ENCODE peak calls at places on chromosome 18, in four cellular contexts. One of them, this sample, is unnamed. For H3K9me3, the result is how much of the 10 kb centered on the place peaks cover.

GRCh38 chr18:69992776-69993175 is 45.1 kb upstream of the CD226 start:
- DNase-seq in lower lobe of right lung: no peak
- DNase-seq in ovary: no peak
- DNase-seq in fibroblast of lung: peak
- DNase-seq in this sample: no peak

GRCh38 chr18:50614838-50615237 is 55.0 kb downstream of the MAPK4 start:
- DNase-seq in fibroblast of lung: no peak
- DNase-seq in ovary: no peak
- DNase-seq in lower lobe of right lung: no peak
- DNase-seq in this sample: no peak

GRCh38 chr18:5073026-5073944 is 123.8 kb downstream of the AKAIN1 start:
- DNase-seq in lower lobe of right lung: no peak
- DNase-seq in fibroblast of lung: peak
- DNase-seq in ovary: no peak
- DNase-seq in this sample: peak

GRCh38 chr18:65592419-65592818 is 158.4 kb upstream of the CDH7 start:
- DNase-seq in fibroblast of lung: no peak
- DNase-seq in ovary: no peak
- DNase-seq in lower lobe of right lung: no peak
- DNase-seq in this sample: no peak

GRCh38 chr18:59605633-59606192 is 91.5 kb downstream of the CCBE1 start:
- DNase-seq in fibroblast of lung: peak
- DNase-seq in ovary: peak
- DNase-seq in lower lobe of right lung: no peak
- DNase-seq in this sample: no peak

GRCh38 chr18:59070181-59070912 is 69.3 kb upstream of the SEC11C start:
- DNase-seq in ovary: peak
- DNase-seq in lower lobe of right lung: peak
- DNase-seq in fibroblast of lung: peak
- DNase-seq in this sample: peak

GRCh38 chr18:48475635-48476549 is 62.9 kb upstream of the CTIF start:
- DNase-seq in ovary: peak
- DNase-seq in lower lobe of right lung: no peak
- DNase-seq in fibroblast of lung: peak
- DNase-seq in this sample: peak

GRCh38 chr18:31687529-31687928 is 3.1 kb upstream of the B4GALT6 start:
- DNase-seq in ovary: no peak
- DNase-seq in fibroblast of lung: no peak
- DNase-seq in lower lobe of right lung: no peak
- DNase-seq in this sample: no peak

GRCh38 chr18:37266290-37266689 is 299.3 kb downstream of the CELF4 start:
- DNase-seq in ovary: no peak
- DNase-seq in lower lobe of right lung: no peak
- DNase-seq in fibroblast of lung: no peak
- DNase-seq in this sample: no peak

GRCh38 chr18:7822435-7823425 is 255.6 kb downstream of the PTPRM start:
- DNase-seq in ovary: no peak
- DNase-seq in lower lobe of right lung: no peak
- DNase-seq in fibroblast of lung: peak
- DNase-seq in this sample: no peak

GRCh38 chr18:57784816-57785144 is 18.3 kb downstream of the ATP8B1 start:
- DNase-seq in ovary: no peak
- DNase-seq in lower lobe of right lung: no peak
- DNase-seq in fibroblast of lung: no peak
- DNase-seq in this sample: no peak

GRCh38 chr18:2415656-2416055 is 155.6 kb downstream of the METTL4 start:
- DNase-seq in fibroblast of lung: no peak
- DNase-seq in ovary: no peak
- DNase-seq in lower lobe of right lung: no peak
- DNase-seq in this sample: no peak

GRCh38 chr18:79899609-79900435 is 51.6 kb downstream of the SLC66A2 start:
- DNase-seq in fibroblast of lung: no peak
- DNase-seq in ovary: peak
- DNase-seq in lower lobe of right lung: no peak
- DNase-seq in this sample: no peak

GRCh38 chr18:79901665-79902064 is 49.8 kb downstream of the SLC66A2 start:
- DNase-seq in fibroblast of lung: no peak
- DNase-seq in ovary: no peak
- DNase-seq in lower lobe of right lung: no peak
- DNase-seq in this sample: no peak

GRCh38 chr18:79902075-79902474 is 49.4 kb downstream of the SLC66A2 start:
- DNase-seq in lower lobe of right lung: no peak
- DNase-seq in ovary: peak
- DNase-seq in fibroblast of lung: no peak
- DNase-seq in this sample: no peak

GRCh38 chr18:79902640-79903039 is 48.8 kb downstream of the SLC66A2 start:
- DNase-seq in fibroblast of lung: no peak
- DNase-seq in lower lobe of right lung: no peak
- DNase-seq in ovary: peak
- DNase-seq in this sample: no peak

GRCh38 chr18:79900610-79901570 is 50.6 kb downstream of the SLC66A2 start:
- DNase-seq in fibroblast of lung: no peak
- DNase-seq in ovary: peak
- DNase-seq in lower lobe of right lung: no peak
- DNase-seq in this sample: no peak
- H3K9me3 ChIP-seq in fibroblast of lung: under half
- H3K9me3 ChIP-seq in ovary: under half
- H3K9me3 ChIP-seq in lower lobe of right lung: under half
- H3K9me3 ChIP-seq in this sample: under half

GRCh38 chr18:13945811-13946210 is 30.5 kb upstream of the MC2R start:
- DNase-seq in fibroblast of lung: no peak
- DNase-seq in lower lobe of right lung: no peak
- DNase-seq in ovary: no peak
- DNase-seq in this sample: no peak

GRCh38 chr18:13940326-13940725 is 25.0 kb upstream of the MC2R start:
- DNase-seq in lower lobe of right lung: no peak
- DNase-seq in fibroblast of lung: no peak
- DNase-seq in ovary: no peak
- DNase-seq in this sample: no peak

DNA sequence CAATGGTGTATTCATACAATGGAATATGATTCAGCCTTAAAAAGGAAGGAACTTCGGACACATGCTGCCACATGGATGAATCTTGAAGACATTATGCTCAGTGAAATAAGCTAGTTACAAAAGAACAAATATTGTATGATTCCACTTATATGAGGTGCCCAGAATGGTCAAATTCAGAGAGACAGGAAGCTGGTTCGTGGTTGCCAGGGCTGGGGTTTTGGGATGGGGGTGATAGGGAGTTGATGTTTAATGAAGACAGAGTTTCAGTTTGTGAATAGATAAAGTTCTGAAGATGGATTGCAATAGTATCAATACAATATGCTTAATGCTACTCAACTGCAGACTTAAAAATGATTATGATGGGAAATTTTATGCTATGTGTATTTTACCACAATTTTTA is 28.0 kb upstream of the MC2R start:
- DNase-seq in fibroblast of lung: no peak
- DNase-seq in ovary: no peak
- DNase-seq in lower lobe of right lung: no peak
- DNase-seq in this sample: no peak
- H3K4me3 ChIP-seq in fibroblast of lung: no peak
- H3K4me3 ChIP-seq in ovary: no peak
- H3K4me3 ChIP-seq in lower lobe of right lung: no peak
- H3K4me3 ChIP-seq in this sample: no peak

GRCh38 chr18:10182009-10182624 is 268.3 kb downstream of the VAPA start:
- DNase-seq in lower lobe of right lung: no peak
- DNase-seq in fibroblast of lung: no peak
- DNase-seq in ovary: no peak
- DNase-seq in this sample: peak
- H3K9me3 ChIP-seq in lower lobe of right lung: under half
- H3K9me3 ChIP-seq in fibroblast of lung: under half
- H3K9me3 ChIP-seq in ovary: under half
- H3K9me3 ChIP-seq in this sample: under half

GRCh38 chr18:77056399-77057015 is 76.1 kb downstream of the MBP start:
- DNase-seq in lower lobe of right lung: peak
- DNase-seq in ovary: no peak
- DNase-seq in fibroblast of lung: no peak
- DNase-seq in this sample: peak
- H3K4me3 ChIP-seq in lower lobe of right lung: no peak
- H3K4me3 ChIP-seq in ovary: no peak
- H3K4me3 ChIP-seq in fibroblast of lung: no peak
- H3K4me3 ChIP-seq in this sample: no peak

GRCh38 chr18:71322201-71322600 is 1033.4 kb downstream of the SOCS6 start:
- DNase-seq in fibroblast of lung: no peak
- DNase-seq in ovary: no peak
- DNase-seq in lower lobe of right lung: no peak
- DNase-seq in this sample: no peak

GRCh38 chr18:71326826-71327225 is 1038.0 kb downstream of the SOCS6 start:
- DNase-seq in fibroblast of lung: no peak
- DNase-seq in lower lobe of right lung: no peak
- DNase-seq in ovary: no peak
- DNase-seq in this sample: no peak

GRCh38 chr18:71324356-71324755 is 1035.5 kb downstream of the SOCS6 start:
- DNase-seq in lower lobe of right lung: no peak
- DNase-seq in fibroblast of lung: no peak
- DNase-seq in ovary: no peak
- DNase-seq in this sample: no peak

DNA sequence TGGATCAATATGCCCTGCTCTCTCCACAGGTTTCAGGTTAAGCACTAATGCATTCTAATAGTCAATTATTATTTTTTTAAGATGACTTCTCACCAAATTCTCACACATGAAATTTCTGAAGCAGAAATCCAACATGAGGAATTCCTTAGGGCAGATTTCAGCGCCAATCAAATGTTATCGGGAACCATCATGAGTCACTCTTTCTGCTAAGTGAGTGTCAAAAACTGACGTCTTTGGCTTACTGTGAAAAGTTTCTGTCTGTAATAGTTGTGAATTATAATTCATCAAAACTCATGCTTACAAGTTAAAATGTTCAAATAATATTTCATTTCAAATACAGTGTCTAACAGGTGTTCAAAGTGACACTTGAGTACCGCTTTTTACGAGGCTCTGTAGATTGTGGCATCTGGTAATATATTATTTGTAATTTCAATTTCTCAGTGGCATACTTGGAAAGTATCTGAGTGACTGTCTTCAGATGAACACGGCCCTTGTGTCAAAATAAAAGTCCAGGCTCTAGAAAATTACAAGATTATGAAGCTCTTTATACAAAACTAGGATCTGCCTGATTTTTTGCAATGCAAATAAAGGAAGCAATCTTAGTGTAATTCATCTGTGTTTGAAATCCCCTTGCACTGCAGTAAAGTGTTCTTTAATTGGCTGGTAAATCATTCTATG is 1038.7 kb downstream of the SOCS6 start:
- DNase-seq in lower lobe of right lung: no peak
- DNase-seq in ovary: no peak
- DNase-seq in fibroblast of lung: no peak
- DNase-seq in this sample: no peak
- H3K9me3 ChIP-seq in lower lobe of right lung: under half
- H3K9me3 ChIP-seq in ovary: under half
- H3K9me3 ChIP-seq in fibroblast of lung: under half
- H3K9me3 ChIP-seq in this sample: under half

DNA sequence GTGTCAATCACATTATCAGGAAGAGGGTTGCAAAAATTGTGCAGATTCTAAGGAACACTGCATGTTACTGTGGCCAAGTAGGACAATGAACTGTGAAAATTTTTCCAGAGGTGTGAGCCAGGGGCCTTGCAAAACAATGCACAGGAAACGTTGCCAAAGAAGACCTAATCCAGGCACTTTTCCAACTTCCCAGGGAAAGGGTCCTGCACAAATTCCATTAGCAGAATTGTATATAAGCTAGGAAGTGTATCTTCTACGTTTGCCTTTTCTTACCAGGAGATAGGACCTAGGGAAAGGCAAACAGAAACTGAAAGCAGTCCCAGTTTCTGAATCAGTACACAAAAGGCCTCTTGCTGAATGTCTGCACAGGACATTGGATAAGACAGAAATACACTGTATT is 1888.3 kb upstream of the CELF4 start:
- DNase-seq in ovary: no peak
- DNase-seq in fibroblast of lung: peak
- DNase-seq in lower lobe of right lung: no peak
- DNase-seq in this sample: peak
- H3K4me3 ChIP-seq in ovary: peak
- H3K4me3 ChIP-seq in fibroblast of lung: peak
- H3K4me3 ChIP-seq in lower lobe of right lung: peak
- H3K4me3 ChIP-seq in this sample: no peak

GRCh38 chr18:13796515-13796914 is 27.4 kb upstream of the MC5R start:
- DNase-seq in ovary: no peak
- DNase-seq in lower lobe of right lung: no peak
- DNase-seq in fibroblast of lung: no peak
- DNase-seq in this sample: no peak
- H3K9me3 ChIP-seq in ovary: under half
- H3K9me3 ChIP-seq in lower lobe of right lung: under half
- H3K9me3 ChIP-seq in fibroblast of lung: under half
- H3K9me3 ChIP-seq in this sample: under half

GRCh38 chr18:55588001-55588875 is at the start of gene TCF4:
- DNase-seq in lower lobe of right lung: peak
- DNase-seq in fibroblast of lung: peak
- DNase-seq in ovary: peak
- DNase-seq in this sample: peak

GRCh38 chr18:55585050-55585449 is 2.9 kb downstream of the TCF4 start:
- DNase-seq in ovary: no peak
- DNase-seq in fibroblast of lung: peak
- DNase-seq in lower lobe of right lung: no peak
- DNase-seq in this sample: no peak

GRCh38 chr18:55585586-55586521 is 2.1 kb downstream of the TCF4 start:
- DNase-seq in fibroblast of lung: peak
- DNase-seq in ovary: no peak
- DNase-seq in lower lobe of right lung: no peak
- DNase-seq in this sample: no peak

GRCh38 chr18:55587341-55588000 is 521 bp downstream of the TCF4 start:
- DNase-seq in ovary: peak
- DNase-seq in lower lobe of right lung: no peak
- DNase-seq in fibroblast of lung: peak
- DNase-seq in this sample: no peak

DNA sequence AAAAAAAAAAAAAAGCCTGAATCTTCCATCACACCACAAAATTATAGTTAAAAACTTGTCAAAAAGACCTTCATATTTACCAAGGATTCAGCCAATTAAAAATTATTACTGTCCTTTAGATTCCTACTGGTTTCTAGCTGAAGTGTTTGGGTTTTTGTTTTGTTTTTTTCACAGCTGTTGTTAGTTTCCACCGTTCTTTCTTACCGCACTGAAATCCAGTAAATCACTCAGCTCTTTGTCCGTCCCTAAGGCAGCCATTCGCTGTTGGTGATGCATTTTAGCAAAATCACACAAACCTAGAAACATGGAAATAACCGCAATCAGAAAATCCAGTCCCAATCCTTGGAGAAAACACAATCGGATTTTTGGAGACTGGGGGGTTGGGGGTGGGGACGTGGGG is 1.2 kb downstream of the TCF4 start:
- DNase-seq in ovary: no peak
- DNase-seq in fibroblast of lung: peak
- DNase-seq in lower lobe of right lung: no peak
- DNase-seq in this sample: no peak
- H3K4me3 ChIP-seq in ovary: peak
- H3K4me3 ChIP-seq in fibroblast of lung: peak
- H3K4me3 ChIP-seq in lower lobe of right lung: peak
- H3K4me3 ChIP-seq in this sample: peak